ENCODE peak calls at places on chromosomes 12 and 14, in eight cellular contexts. P is endothelial cell of umbilical vein, E is ovary, Y is PC-3, C is tibial artery, A is pancreas, T is AG04450, G is fibroblast of lung. B is an unnamed sample.

GRCh38 chr14:51517116-51517515 is 134.6 kb upstream of the FRMD6 start:
- DNase-seq in G (no peak), T (no peak), A (no peak), C (no peak), E (no peak), P (no peak), Y (no peak), B (no peak)

GRCh38 chr12:19369691-19370148 is 69.6 kb upstream of the AEBP2 start:
- DNase-seq in Y (peak; percentile 66), P (no peak), T (peak; percentile 43), C (peak; percentile 78), A (no peak), G (no peak), E (no peak), B (no peak)

GRCh38 chr14:72812292-72812851 is 81.5 kb downstream of the DPF3 start:
- DNase-seq in P (no peak), Y (no peak), C (peak; percentile 94), A (no peak), E (no peak), T (no peak), G (no peak), B (no peak)

GRCh38 chr12:104638218-104638617 is 181.5 kb downstream of the CHST11 start:
- DNase-seq in C (no peak), T (no peak), Y (no peak), G (no peak), E (no peak), A (no peak), P (no peak), B (no peak)

GRCh38 chr14:88613552-88614010 is 50.7 kb downstream of the ZC3H14 start:
- DNase-seq in E (no peak), C (no peak), G (peak; percentile 90), A (peak; percentile 30), P (peak; percentile 81), Y (peak; percentile 89), T (no peak), B (peak; percentile 42)

GRCh38 chr12:3218150-3218845 is 141.1 kb downstream of the TSPAN9 start:
- DNase-seq in P (peak; percentile 88), A (peak; percentile 60), E (peak; percentile 88), G (peak; percentile 76), C (peak; percentile 95), Y (no peak), T (no peak), B (peak; percentile 87)

GRCh38 chr12:45994736-45995135 is 4.4 kb upstream of the SCAF11 start:
- DNase-seq in A (no peak), T (no peak), G (no peak), E (no peak), C (no peak), P (no peak), Y (no peak), B (no peak)

GRCh38 chr14:57189070-57189469 is 79.6 kb downstream of the EXOC5 start:
- DNase-seq in A (no peak), C (no peak), E (no peak), Y (peak; percentile 67), T (no peak), P (no peak), G (peak; percentile 3), B (no peak)

GRCh38 chr12:52975820-52976573 is 27.1 kb downstream of the KRT18 start:
- DNase-seq in P (peak; percentile 40), E (no peak), C (no peak), A (no peak), G (no peak), T (no peak), Y (peak; percentile 67), B (peak; percentile 82)
- TF ChIP-seq CTCF in P (peak; percentile 20), E (no peak), C (no peak), A (no peak), G (no peak), T (no peak), Y (peak; percentile 67), B (peak; percentile 55)

DNA sequence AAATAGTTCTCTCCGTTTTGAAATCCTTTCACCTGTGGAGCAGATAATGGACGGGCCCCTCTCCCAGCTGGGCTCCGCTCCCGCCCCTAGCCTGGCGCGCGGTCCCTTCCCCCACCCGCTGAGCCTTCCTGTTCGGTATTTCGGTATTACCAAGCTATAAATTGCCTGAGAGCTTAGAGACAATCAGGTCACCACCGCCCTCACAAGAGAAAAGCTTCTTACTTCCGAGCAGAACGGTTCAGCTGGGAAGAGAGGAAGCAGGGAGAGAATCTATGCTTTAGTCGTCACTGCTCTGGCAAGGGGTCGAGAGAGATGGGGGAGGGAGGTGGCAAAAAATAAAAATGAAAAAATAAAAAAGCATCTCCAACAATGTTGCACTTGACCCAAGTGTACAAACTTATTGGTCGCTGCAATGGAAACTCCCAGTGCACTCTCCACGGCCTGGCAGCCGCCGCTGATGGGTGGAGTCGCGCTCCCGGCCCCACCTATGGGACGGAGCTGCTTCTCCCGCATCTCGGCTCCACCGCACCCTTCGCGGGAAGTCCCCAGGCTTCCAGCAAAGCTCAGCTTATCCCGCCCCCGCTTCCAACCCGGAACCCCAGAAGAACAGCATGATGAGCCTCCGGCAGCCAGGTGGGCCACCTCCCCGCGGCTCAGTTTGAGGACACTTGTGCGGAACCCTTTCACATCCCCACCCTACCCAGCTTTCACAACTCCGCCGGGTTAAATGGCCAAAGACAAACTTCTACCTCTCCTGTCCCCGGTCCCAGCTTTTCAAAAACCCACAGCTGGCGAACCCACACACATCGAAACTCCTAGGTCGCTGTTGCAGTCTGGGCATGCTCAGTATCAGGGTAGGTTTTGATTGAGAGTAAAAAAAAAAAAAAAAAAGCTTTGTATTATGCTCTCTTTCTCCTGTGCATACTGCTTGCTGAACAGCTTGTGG is 819 bp upstream of the SYT1 start:
- DNase-seq in T (no peak), E (peak; percentile 64), A (peak; percentile 36), G (peak; percentile 78), Y (peak; percentile 53), C (no peak), P (peak; percentile 66), B (peak; percentile 72)
- TF ChIP-seq CTCF in T (no peak), E (no peak), A (no peak), G (no peak), Y (no peak), C (no peak), P (no peak), B (no peak)

DNA sequence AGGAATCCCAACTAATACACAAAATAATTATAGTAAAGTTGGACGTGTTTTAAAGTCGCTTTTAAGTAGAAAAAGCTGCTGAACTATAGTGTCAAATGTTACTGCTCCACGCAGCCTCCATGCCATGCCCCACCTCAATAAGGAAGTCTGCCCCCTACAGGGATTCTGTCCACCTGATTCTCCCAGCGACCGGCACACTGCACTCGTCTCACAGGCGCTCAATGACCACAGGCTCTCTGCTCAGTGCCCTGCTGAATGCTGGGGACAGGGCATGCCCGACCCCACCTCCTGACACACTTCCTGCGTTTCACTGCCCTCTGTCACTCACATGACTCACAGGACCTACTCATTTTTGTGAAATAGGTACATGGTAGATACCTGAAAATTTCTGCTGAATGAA is 48.9 kb downstream of the BDKRB1 start:
- DNase-seq in T (no peak), Y (peak; percentile 19), G (no peak), E (no peak), P (no peak), A (no peak), C (no peak), B (peak; percentile 4)
- TF ChIP-seq CTCF in T (peak; percentile 20), Y (peak; percentile 40), G (peak; percentile 25), E (no peak), P (no peak), A (no peak), C (no peak), B (no peak)

DNA sequence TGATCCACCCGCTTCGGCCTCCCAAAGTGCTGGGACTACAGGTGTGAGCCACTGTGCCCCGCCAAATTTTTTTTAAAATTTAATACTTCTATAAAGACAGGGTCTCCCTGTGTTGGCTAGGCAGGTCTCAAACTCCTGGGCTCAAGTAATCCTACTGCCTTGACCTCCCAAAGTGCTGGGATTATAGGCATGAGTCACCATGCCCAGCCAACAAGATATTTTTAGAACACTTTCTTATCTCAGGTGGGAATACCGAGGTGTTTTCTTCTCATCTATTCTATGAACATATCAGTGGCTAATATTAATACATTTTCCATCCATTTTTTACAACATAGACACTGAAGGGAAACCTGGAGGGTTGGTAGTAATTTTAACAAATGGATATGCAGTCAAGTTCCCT is 38.0 kb upstream of the DHRS4 start:
- DNase-seq in A (no peak), G (no peak), C (no peak), T (no peak), P (no peak), Y (no peak), E (no peak), B (no peak)
- TF ChIP-seq CTCF in A (no peak), G (no peak), C (no peak), T (no peak), P (no peak), Y (no peak), E (no peak), B (no peak)

DNA sequence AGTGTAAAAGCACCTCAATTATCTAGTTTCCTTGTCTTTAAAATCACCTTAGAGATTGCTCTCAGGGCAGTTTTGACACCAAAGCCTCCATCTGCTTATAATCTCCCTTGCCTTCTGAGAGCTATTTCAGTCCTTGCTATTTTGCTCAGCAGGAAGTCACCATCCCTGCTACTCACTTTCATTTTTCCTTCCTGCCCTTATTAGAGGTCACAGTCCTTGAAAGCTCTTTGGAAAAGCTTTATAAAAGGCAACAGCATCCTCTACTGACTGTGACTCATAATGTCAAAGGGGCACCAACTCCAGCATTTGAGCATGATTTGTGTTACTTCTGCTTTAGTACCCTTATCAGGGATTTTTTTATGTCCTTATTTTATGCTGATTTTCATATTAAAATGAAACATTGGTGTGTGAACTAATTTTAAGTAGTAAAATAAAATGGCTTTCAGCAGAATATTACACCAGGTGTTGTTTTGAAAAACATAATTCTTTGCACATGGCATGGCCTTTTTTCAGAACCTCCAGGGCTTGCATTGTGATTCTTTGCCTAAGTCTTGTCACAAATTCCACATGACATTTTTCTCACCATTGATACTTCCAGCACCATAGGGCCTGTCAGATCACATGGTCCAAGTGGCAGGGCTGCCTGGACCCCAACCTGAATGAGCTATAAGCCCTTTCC is 213.0 kb downstream of the ADAMTS20 start:
- DNase-seq in P (peak; percentile 86), E (no peak), T (no peak), Y (peak; percentile 70), G (peak; percentile 77), A (no peak), C (no peak), B (peak; percentile 64)
- TF ChIP-seq CTCF in P (peak; percentile 40), E (peak; percentile 30), T (peak; percentile 63), Y (peak; percentile 73), G (peak; percentile 52), A (no peak), C (peak; percentile 24), B (peak; percentile 55)